ENCODE peak calls at places on chromosome 3, in seven cellular contexts. A is fibroblast of the aortic adventitia, P is esophagus squamous epithelium, E is fibroblast of pulmonary artery, G is mesothelial cell of epicardium, N is NB4, R is psoas muscle. L is an unnamed sample.

GRCh38 chr3:170523248-170523647 is 62.6 kb downstream of the SLC7A14 start:
- DNase-seq in A (peak), P (no peak), E (peak), G (no peak), N (peak), R (no peak), L (no peak)

GRCh38 chr3:78941587-78941986 is 826.2 kb downstream of the ROBO1 start:
- DNase-seq in A (peak), P (no peak), E (peak), G (no peak), N (no peak), R (no peak), L (no peak)

GRCh38 chr3:14467723-14468620 is 65.6 kb downstream of the SLC6A6 start:
- DNase-seq in A (peak), P (no peak), E (peak), G (peak), N (peak), R (no peak), L (peak)

GRCh38 chr3:173770796-173771573 is 373.4 kb downstream of the NLGN1 start:
- DNase-seq in A (peak), P (no peak), E (no peak), G (no peak), N (no peak), R (no peak), L (no peak)

GRCh38 chr3:18351823-18352744 is 73.1 kb downstream of the SATB1 start:
- DNase-seq in A (no peak), P (no peak), E (no peak), G (no peak), N (no peak), R (no peak), L (no peak)

GRCh38 chr3:134446800-134447199 is 39.0 kb downstream of the ANAPC13 start:
- DNase-seq in A (peak), P (no peak), E (peak), G (no peak), N (peak), R (no peak), L (no peak)

GRCh38 chr3:45832691-45833090 is 9.2 kb downstream of the LZTFL1 start:
- DNase-seq in A (peak), P (no peak), E (peak), G (no peak), N (peak), R (no peak), L (no peak)

GRCh38 chr3:6351752-6352151 is 509.2 kb upstream of the GRM7 start:
- DNase-seq in A (no peak), P (no peak), E (no peak), G (no peak), N (no peak), R (no peak), L (no peak)

GRCh38 chr3:115683305-115683704 is 60.0 kb downstream of the GAP43 start:
- DNase-seq in A (no peak), P (no peak), E (no peak), G (no peak), N (no peak), R (no peak), L (no peak)

GRCh38 chr3:16357191-16357590 is 92.2 kb downstream of the OXNAD1 start:
- DNase-seq in A (peak), P (no peak), E (peak), G (no peak), N (no peak), R (no peak), L (no peak)

DNA sequence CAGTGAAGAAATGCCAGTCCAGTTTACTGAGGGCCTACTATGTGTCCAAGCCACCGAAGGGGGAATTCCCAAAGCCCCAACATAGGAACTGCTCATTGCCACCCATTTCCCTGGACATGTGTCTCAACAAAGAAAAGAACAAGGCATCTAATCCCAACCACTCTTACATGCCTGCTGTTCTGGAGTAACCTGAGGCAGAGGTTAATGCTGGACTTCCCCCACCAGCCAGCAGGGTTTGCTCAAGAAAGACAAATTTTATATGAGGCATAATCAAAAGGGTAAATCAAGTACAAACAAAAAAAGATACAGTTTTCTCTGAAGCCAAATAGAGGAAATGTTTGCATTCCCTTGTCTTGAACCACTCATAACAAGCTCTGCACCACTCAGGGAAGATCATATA is 4.1 kb downstream of the ADCY5 start:
- DNase-seq in A (no peak), P (no peak), E (no peak), G (no peak), N (no peak), R (no peak), L (no peak)
- TF ChIP-seq CTCF in A (no peak), P (no peak), E (no peak), G (no peak), N (no peak), R (no peak), L (peak)

DNA sequence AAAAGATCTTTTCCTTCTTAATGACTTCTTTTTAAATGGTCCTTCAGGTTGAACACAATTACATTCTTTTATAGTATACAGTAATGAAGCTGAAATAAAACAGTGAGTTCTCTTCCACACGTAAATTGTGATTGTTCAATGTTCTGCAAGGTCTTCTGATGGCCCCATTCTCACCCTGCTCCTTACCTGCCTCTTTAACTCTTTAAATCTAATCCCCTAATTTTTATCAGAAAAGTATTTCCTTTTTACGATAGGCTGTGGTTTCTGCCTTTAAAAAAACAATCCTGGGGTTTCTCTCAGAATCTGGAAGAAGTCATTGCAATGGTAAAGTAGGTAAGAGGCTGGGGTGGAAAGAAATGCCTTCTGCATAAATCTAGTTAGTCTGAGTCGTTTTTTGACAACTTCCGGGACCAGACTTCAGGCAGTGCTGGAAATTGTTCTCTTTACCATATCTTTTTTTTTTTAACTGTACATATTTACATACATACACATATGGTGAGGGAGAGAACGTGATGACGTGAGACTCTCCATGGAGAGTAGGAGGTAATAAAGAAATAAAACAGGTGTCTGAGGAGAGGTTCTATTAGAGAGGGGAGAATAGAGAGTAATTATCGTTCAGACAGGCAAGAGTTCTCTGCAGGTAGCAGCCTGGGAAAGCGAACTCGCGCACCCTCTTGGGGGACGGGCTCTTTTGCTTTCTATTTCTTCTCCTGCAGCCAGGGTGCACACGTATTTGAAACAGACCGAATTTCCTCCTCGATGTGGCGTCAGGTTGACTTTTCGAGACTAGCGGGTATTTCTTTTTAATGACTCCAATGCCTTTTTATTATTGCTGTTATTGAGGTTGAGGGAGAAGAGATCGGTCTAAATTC is at the start of gene SIDT1:
- DNase-seq in A (no peak), P (no peak), E (no peak), G (no peak), N (peak), R (no peak), L (no peak)
- TF ChIP-seq CTCF in A (peak), P (peak), E (peak), G (no peak), N (no peak), R (no peak), L (no peak)

GRCh38 chr3:129233538-129233937 is 15.9 kb upstream of the COPG1 start:
- DNase-seq in A (no peak), P (peak), E (no peak), G (no peak), N (peak), R (no peak), L (no peak)
- TF ChIP-seq CTCF in A (no peak), P (no peak), E (no peak), G (no peak), N (no peak), R (no peak), L (no peak)

DNA sequence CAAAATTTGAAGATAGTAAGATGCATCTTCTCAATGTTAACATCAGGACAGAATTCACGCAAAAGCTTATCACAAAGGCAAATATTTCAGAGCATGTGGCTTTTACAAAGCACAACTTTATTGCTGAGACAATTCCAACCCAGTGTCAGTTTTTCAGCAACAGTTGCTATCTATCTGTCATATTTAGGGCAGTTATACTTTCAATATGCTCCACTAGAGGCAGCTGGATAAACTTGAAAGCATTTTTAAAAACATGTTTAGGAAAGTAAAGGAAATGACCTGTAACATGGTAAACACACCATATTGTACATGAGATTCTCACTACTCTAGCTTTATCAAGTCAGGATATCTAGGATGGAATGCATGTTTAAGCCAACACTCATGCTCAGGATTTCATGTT is 63.7 kb upstream of the CPB1 start:
- DNase-seq in A (no peak), P (no peak), E (no peak), G (no peak), N (no peak), R (no peak), L (no peak)
- TF ChIP-seq CTCF in A (no peak), P (no peak), E (no peak), G (no peak), N (no peak), R (no peak), L (peak)

GRCh38 chr3:53044371-53045106 is 1.3 kb downstream of the SFMBT1 start:
- DNase-seq in A (peak), P (no peak), E (peak), G (peak), N (peak), R (no peak), L (no peak)

GRCh38 chr3:53045784-53046170 is at the start of gene SFMBT1:
- DNase-seq in A (peak), P (no peak), E (peak), G (peak), N (peak), R (peak), L (no peak)

GRCh38 chr3:53045107-53045783 is 628 bp downstream of the SFMBT1 start:
- DNase-seq in A (peak), P (no peak), E (peak), G (peak), N (peak), R (peak), L (no peak)

GRCh38 chr3:53043738-53044137 is 2.1 kb downstream of the SFMBT1 start:
- DNase-seq in A (no peak), P (no peak), E (no peak), G (no peak), N (no peak), R (no peak), L (no peak)

DNA sequence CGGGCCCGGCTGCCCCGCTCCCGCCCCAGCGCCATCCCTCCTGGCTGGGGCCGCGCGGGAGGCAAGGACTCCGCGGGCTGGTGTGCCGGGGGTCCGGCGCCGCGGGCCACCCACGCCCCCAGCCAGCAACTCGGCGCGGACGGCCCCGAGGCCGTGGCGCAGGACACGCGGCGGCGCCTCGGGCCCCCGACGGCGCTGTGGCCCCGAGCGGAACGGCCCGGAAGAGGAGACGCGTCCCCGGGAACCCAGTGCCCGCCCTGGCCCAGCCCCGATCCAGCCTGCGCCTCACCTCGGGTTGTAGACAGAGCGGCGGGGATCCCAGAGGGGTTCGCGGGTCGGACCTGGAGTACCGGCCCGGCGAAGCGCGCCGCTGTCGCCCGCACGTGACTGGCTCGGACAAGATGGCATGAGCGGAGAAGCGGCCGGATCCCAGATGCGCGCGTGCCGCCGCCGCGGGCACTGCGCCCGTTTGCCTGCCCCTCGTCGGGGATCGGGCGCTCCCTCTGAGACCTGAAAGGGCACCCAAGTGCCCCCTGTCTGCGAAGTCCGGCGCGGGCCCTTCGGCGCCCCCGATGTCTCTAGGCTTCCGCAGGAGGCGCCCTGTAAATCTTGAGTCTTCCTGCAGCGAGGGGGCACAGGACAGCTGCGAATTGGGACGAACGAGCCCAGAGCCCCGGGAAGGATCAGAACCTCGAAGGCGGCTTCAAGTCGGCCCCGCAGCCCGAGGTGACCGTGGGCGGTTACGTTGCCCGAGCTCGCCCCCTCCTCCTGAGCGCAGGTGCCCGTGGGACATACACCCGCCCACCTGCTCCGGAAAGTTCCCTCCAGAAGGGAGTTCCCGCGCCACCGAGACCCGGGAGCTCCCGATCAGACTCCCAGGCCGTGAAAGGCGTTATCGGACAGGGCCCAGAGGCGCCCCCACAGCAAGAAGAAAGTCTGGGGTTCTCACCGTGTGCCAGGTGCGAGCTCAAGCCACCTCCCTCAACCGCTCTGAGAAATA is 598 bp upstream of the SFMBT1 start:
- DNase-seq in A (no peak), P (no peak), E (peak), G (peak), N (peak), R (peak), L (no peak)
- TF ChIP-seq CTCF in A (peak), P (peak), E (peak), G (no peak), N (peak), R (peak), L (peak)

GRCh38 chr3:197458179-197458707 is 97.5 kb downstream of the BDH1 start:
- DNase-seq in A (no peak), P (no peak), E (peak), G (no peak), N (peak), R (no peak), L (no peak)
- TF ChIP-seq CTCF in A (peak), P (peak), E (peak), G (peak), N (peak), R (no peak), L (peak)

GRCh38 chr3:71955549-71956373 is 170.8 kb upstream of the PROK2 start:
- DNase-seq in A (peak), P (no peak), E (peak), G (peak), N (peak), R (peak), L (no peak)
- TF ChIP-seq CTCF in A (peak), P (peak), E (peak), G (peak), N (peak), R (peak), L (peak)

GRCh38 chr3:187737401-187738088 is 7.7 kb downstream of the BCL6 start:
- DNase-seq in A (peak), P (no peak), E (peak), G (peak), N (peak), R (peak), L (no peak)
- TF ChIP-seq CTCF in A (peak), P (peak), E (no peak), G (no peak), N (no peak), R (no peak), L (no peak)

DNA sequence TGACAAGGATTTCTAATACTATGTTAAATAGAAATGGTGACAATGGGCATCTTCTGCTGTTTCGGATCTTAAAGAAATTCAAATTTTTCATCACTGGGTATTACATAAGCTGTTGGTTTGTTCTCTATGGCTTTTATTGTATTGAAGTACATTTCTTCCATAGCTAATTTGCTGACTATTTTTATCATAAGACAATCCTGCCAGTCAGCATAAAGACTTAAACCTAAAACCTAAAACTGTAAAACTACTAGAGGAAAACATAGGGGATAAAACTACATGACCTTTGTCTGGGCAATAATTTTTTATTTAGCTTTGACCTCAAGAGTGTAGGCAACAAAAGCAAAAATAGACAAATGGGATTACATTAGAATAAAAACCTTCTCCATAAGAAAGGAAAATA is 1017.4 kb downstream of the SI start:
- DNase-seq in A (no peak), P (no peak), E (no peak), G (no peak), N (no peak), R (no peak), L (no peak)
- TF ChIP-seq CTCF in A (no peak), P (no peak), E (no peak), G (no peak), N (no peak), R (no peak), L (no peak)

DNA sequence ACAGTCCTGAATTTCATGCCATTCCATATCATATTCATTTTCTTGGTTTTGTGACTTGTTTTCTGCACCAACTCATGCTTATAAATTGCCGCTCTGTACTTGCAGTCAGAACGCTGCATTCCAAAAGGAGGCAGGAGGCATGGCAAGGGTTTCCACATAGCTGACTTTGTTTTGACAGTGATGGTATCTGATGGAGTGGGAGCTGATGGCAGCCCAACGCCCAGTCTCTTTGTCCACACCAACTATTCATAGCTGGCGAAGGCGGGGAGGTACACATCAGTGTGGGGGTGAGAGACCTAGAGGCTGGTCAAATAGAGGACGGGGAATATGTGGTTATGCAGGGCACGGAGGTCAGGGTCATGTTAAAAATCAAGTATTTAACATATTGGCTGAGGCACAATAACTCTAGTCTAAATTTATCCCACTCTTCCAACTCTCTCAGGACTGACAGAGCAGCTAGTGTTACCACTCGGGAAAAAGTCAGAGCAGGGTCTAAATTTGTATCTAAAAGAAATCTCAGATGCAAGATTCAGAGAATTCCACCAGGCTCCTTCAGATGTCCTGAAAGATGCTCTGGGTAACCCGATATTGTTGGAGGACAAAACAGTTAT is 67.8 kb upstream of the ATP13A3 start:
- DNase-seq in A (no peak), P (no peak), E (no peak), G (no peak), N (no peak), R (no peak), L (no peak)
- TF ChIP-seq CTCF in A (no peak), P (no peak), E (no peak), G (no peak), N (no peak), R (no peak), L (no peak)